ENCODE peak calls at places on chromosomes 2 and 18, in five cellular contexts. One of them, this sample, is unnamed.

GRCh38 chr2:219029829-219030165 is 11.5 kb downstream of the CFAP65 start:
- DNase-seq in NCI-H345: peak; percentile 78
- DNase-seq in T-cell: peak; percentile 78
- DNase-seq in left ventricle myocardium inferior: peak; percentile 70
- DNase-seq in activated T-cell treated with anti-CD3 and anti-CD28 coated beads, Interleukin-2, amount 50 U/mL, for 72 hours: peak; percentile 79
- DNase-seq in this sample: peak; percentile 90

GRCh38 chr18:75156831-75157230 is 52.1 kb downstream of the PTGR3 start:
- DNase-seq in NCI-H345: no peak
- DNase-seq in T-cell: no peak
- DNase-seq in left ventricle myocardium inferior: no peak
- DNase-seq in activated T-cell treated with anti-CD3 and anti-CD28 coated beads, Interleukin-2, amount 50 U/mL, for 72 hours: no peak
- DNase-seq in this sample: no peak

GRCh38 chr2:140344842-140345241 is 1564.7 kb upstream of the NXPH2 start:
- DNase-seq in NCI-H345: no peak
- DNase-seq in T-cell: no peak
- DNase-seq in left ventricle myocardium inferior: no peak
- DNase-seq in activated T-cell treated with anti-CD3 and anti-CD28 coated beads, Interleukin-2, amount 50 U/mL, for 72 hours: no peak
- DNase-seq in this sample: peak; percentile 90

GRCh38 chr18:58150772-58151171 is 106.7 kb downstream of the NEDD4L start:
- DNase-seq in NCI-H345: no peak
- DNase-seq in T-cell: no peak
- DNase-seq in left ventricle myocardium inferior: no peak
- DNase-seq in activated T-cell treated with anti-CD3 and anti-CD28 coated beads, Interleukin-2, amount 50 U/mL, for 72 hours: no peak
- DNase-seq in this sample: no peak

GRCh38 chr2:145842002-145842401 is 1322.1 kb upstream of the ZEB2 start:
- DNase-seq in NCI-H345: no peak
- DNase-seq in T-cell: no peak
- DNase-seq in left ventricle myocardium inferior: no peak
- DNase-seq in activated T-cell treated with anti-CD3 and anti-CD28 coated beads, Interleukin-2, amount 50 U/mL, for 72 hours: no peak
- DNase-seq in this sample: no peak

GRCh38 chr2:27255660-27256059 is 7.2 kb downstream of the SLC30A3 start:
- DNase-seq in NCI-H345: no peak
- DNase-seq in T-cell: no peak
- DNase-seq in left ventricle myocardium inferior: no peak
- DNase-seq in activated T-cell treated with anti-CD3 and anti-CD28 coated beads, Interleukin-2, amount 50 U/mL, for 72 hours: no peak
- DNase-seq in this sample: peak; percentile 83

GRCh38 chr18:2948038-2948437 is 64.9 kb downstream of the LPIN2 start:
- DNase-seq in NCI-H345: no peak
- DNase-seq in T-cell: no peak
- DNase-seq in left ventricle myocardium inferior: no peak
- DNase-seq in activated T-cell treated with anti-CD3 and anti-CD28 coated beads, Interleukin-2, amount 50 U/mL, for 72 hours: no peak
- DNase-seq in this sample: peak; percentile 36

GRCh38 chr2:19021721-19022120 is 336.7 kb downstream of the OSR1 start:
- DNase-seq in NCI-H345: no peak
- DNase-seq in T-cell: no peak
- DNase-seq in left ventricle myocardium inferior: no peak
- DNase-seq in activated T-cell treated with anti-CD3 and anti-CD28 coated beads, Interleukin-2, amount 50 U/mL, for 72 hours: no peak
- DNase-seq in this sample: no peak

GRCh38 chr18:24704921-24705620 is 244.6 kb downstream of the HRH4 start:
- DNase-seq in NCI-H345: peak; percentile 73
- DNase-seq in T-cell: no peak
- DNase-seq in left ventricle myocardium inferior: no peak
- DNase-seq in activated T-cell treated with anti-CD3 and anti-CD28 coated beads, Interleukin-2, amount 50 U/mL, for 72 hours: no peak
- DNase-seq in this sample: no peak

GRCh38 chr2:218125095-218125494 is 733 bp upstream of the CXCR2 start:
- DNase-seq in NCI-H345: no peak
- DNase-seq in T-cell: no peak
- DNase-seq in left ventricle myocardium inferior: no peak
- DNase-seq in activated T-cell treated with anti-CD3 and anti-CD28 coated beads, Interleukin-2, amount 50 U/mL, for 72 hours: no peak
- DNase-seq in this sample: no peak

GRCh38 chr2:60556998-60557955 is 3.8 kb upstream of the BCL11A start:
- DNase-seq in NCI-H345: peak; percentile 27
- DNase-seq in T-cell: peak; percentile 11
- DNase-seq in left ventricle myocardium inferior: no peak
- DNase-seq in activated T-cell treated with anti-CD3 and anti-CD28 coated beads, Interleukin-2, amount 50 U/mL, for 72 hours: no peak
- DNase-seq in this sample: no peak

GRCh38 chr18:30970201-30970816 is 72.2 kb downstream of the DSC3 start:
- DNase-seq in NCI-H345: peak; percentile 44
- DNase-seq in T-cell: no peak
- DNase-seq in left ventricle myocardium inferior: no peak
- DNase-seq in activated T-cell treated with anti-CD3 and anti-CD28 coated beads, Interleukin-2, amount 50 U/mL, for 72 hours: no peak
- DNase-seq in this sample: peak; percentile 75

GRCh38 chr2:18413794-18414396 is 146.6 kb downstream of the RDH14 start:
- DNase-seq in NCI-H345: no peak
- DNase-seq in T-cell: no peak
- DNase-seq in left ventricle myocardium inferior: no peak
- DNase-seq in activated T-cell treated with anti-CD3 and anti-CD28 coated beads, Interleukin-2, amount 50 U/mL, for 72 hours: no peak
- DNase-seq in this sample: peak; percentile 80

GRCh38 chr2:107669335-107669734 is 157.4 kb upstream of the RGPD4 start:
- DNase-seq in NCI-H345: peak; percentile 43
- DNase-seq in T-cell: no peak
- DNase-seq in left ventricle myocardium inferior: no peak
- DNase-seq in activated T-cell treated with anti-CD3 and anti-CD28 coated beads, Interleukin-2, amount 50 U/mL, for 72 hours: no peak
- DNase-seq in this sample: peak; percentile 27

GRCh38 chr18:54269924-54270844 is 867 bp downstream of the POLI start:
- DNase-seq in NCI-H345: peak; percentile 65
- DNase-seq in T-cell: no peak
- DNase-seq in left ventricle myocardium inferior: no peak
- DNase-seq in activated T-cell treated with anti-CD3 and anti-CD28 coated beads, Interleukin-2, amount 50 U/mL, for 72 hours: peak; percentile 69
- DNase-seq in this sample: peak; percentile 67

GRCh38 chr2:71833855-71834554 is 313.7 kb downstream of the CYP26B1 start:
- DNase-seq in NCI-H345: no peak
- DNase-seq in T-cell: no peak
- DNase-seq in left ventricle myocardium inferior: peak; percentile 76
- DNase-seq in activated T-cell treated with anti-CD3 and anti-CD28 coated beads, Interleukin-2, amount 50 U/mL, for 72 hours: no peak
- DNase-seq in this sample: peak; percentile 83

GRCh38 chr2:7671312-7671711 is 754.1 kb downstream of the RNF144A start:
- DNase-seq in NCI-H345: no peak
- DNase-seq in T-cell: no peak
- DNase-seq in left ventricle myocardium inferior: peak; percentile 66
- DNase-seq in activated T-cell treated with anti-CD3 and anti-CD28 coated beads, Interleukin-2, amount 50 U/mL, for 72 hours: peak; percentile 35
- DNase-seq in this sample: no peak

GRCh38 chr2:219448099-219448775 is 13.6 kb downstream of the SPEG start:
- DNase-seq in NCI-H345: no peak
- DNase-seq in T-cell: no peak
- DNase-seq in left ventricle myocardium inferior: no peak
- DNase-seq in activated T-cell treated with anti-CD3 and anti-CD28 coated beads, Interleukin-2, amount 50 U/mL, for 72 hours: no peak
- DNase-seq in this sample: no peak

GRCh38 chr2:161077367-161078210 is 82.6 kb upstream of the TANK start:
- DNase-seq in NCI-H345: no peak
- DNase-seq in T-cell: peak; percentile 74
- DNase-seq in left ventricle myocardium inferior: no peak
- DNase-seq in activated T-cell treated with anti-CD3 and anti-CD28 coated beads, Interleukin-2, amount 50 U/mL, for 72 hours: peak; percentile 77
- DNase-seq in this sample: peak; percentile 37

GRCh38 chr2:120932472-120932871 is 196.8 kb downstream of the GLI2 start:
- DNase-seq in NCI-H345: no peak
- DNase-seq in T-cell: no peak
- DNase-seq in left ventricle myocardium inferior: no peak
- DNase-seq in activated T-cell treated with anti-CD3 and anti-CD28 coated beads, Interleukin-2, amount 50 U/mL, for 72 hours: no peak
- DNase-seq in this sample: no peak

GRCh38 chr2:13858626-13859025 is 773.9 kb upstream of the LRATD1 start:
- DNase-seq in NCI-H345: no peak
- DNase-seq in T-cell: no peak
- DNase-seq in left ventricle myocardium inferior: no peak
- DNase-seq in activated T-cell treated with anti-CD3 and anti-CD28 coated beads, Interleukin-2, amount 50 U/mL, for 72 hours: no peak
- DNase-seq in this sample: peak; percentile 48

GRCh38 chr18:63004466-63005089 is 289.2 kb downstream of the PHLPP1 start:
- DNase-seq in NCI-H345: no peak
- DNase-seq in T-cell: no peak
- DNase-seq in left ventricle myocardium inferior: no peak
- DNase-seq in activated T-cell treated with anti-CD3 and anti-CD28 coated beads, Interleukin-2, amount 50 U/mL, for 72 hours: no peak
- DNase-seq in this sample: no peak

GRCh38 chr18:58796205-58796604 is 68.5 kb upstream of the ZNF532 start:
- DNase-seq in NCI-H345: no peak
- DNase-seq in T-cell: no peak
- DNase-seq in left ventricle myocardium inferior: no peak
- DNase-seq in activated T-cell treated with anti-CD3 and anti-CD28 coated beads, Interleukin-2, amount 50 U/mL, for 72 hours: no peak
- DNase-seq in this sample: no peak

GRCh38 chr2:3670376-3670775 is 12.4 kb downstream of the ALLC start:
- DNase-seq in NCI-H345: no peak
- DNase-seq in T-cell: no peak
- DNase-seq in left ventricle myocardium inferior: no peak
- DNase-seq in activated T-cell treated with anti-CD3 and anti-CD28 coated beads, Interleukin-2, amount 50 U/mL, for 72 hours: no peak
- DNase-seq in this sample: no peak

GRCh38 chr2:101387151-101387807 is at the start of gene CREG2:
- DNase-seq in NCI-H345: peak; percentile 75
- DNase-seq in T-cell: peak; percentile 60
- DNase-seq in left ventricle myocardium inferior: peak; percentile 66
- DNase-seq in activated T-cell treated with anti-CD3 and anti-CD28 coated beads, Interleukin-2, amount 50 U/mL, for 72 hours: peak; percentile 79
- DNase-seq in this sample: peak; percentile 78

GRCh38 chr18:51522338-51522737 is 324.9 kb upstream of the MEX3C start:
- DNase-seq in NCI-H345: no peak
- DNase-seq in T-cell: no peak
- DNase-seq in left ventricle myocardium inferior: no peak
- DNase-seq in activated T-cell treated with anti-CD3 and anti-CD28 coated beads, Interleukin-2, amount 50 U/mL, for 72 hours: no peak
- DNase-seq in this sample: no peak

GRCh38 chr2:88199912-88200682 is 30.0 kb downstream of the THNSL2 start:
- DNase-seq in NCI-H345: peak; percentile 48
- DNase-seq in T-cell: peak; percentile 33
- DNase-seq in left ventricle myocardium inferior: peak; percentile 44
- DNase-seq in activated T-cell treated with anti-CD3 and anti-CD28 coated beads, Interleukin-2, amount 50 U/mL, for 72 hours: peak; percentile 29
- DNase-seq in this sample: no peak

GRCh38 chr2:156115338-156115737 is 217.2 kb downstream of the NR4A2 start:
- DNase-seq in NCI-H345: no peak
- DNase-seq in T-cell: no peak
- DNase-seq in left ventricle myocardium inferior: no peak
- DNase-seq in activated T-cell treated with anti-CD3 and anti-CD28 coated beads, Interleukin-2, amount 50 U/mL, for 72 hours: no peak
- DNase-seq in this sample: peak; percentile 84

GRCh38 chr2:37652199-37652640 is 19.2 kb downstream of the CDC42EP3 start:
- DNase-seq in NCI-H345: no peak
- DNase-seq in T-cell: no peak
- DNase-seq in left ventricle myocardium inferior: no peak
- DNase-seq in activated T-cell treated with anti-CD3 and anti-CD28 coated beads, Interleukin-2, amount 50 U/mL, for 72 hours: no peak
- DNase-seq in this sample: peak; percentile 93

GRCh38 chr2:9318461-9319337 is 104.6 kb downstream of the ITGB1BP1 start:
- DNase-seq in NCI-H345: peak; percentile 17
- DNase-seq in T-cell: no peak
- DNase-seq in left ventricle myocardium inferior: peak; percentile 68
- DNase-seq in activated T-cell treated with anti-CD3 and anti-CD28 coated beads, Interleukin-2, amount 50 U/mL, for 72 hours: no peak
- DNase-seq in this sample: no peak

GRCh38 chr2:545711-546650 is 131.2 kb downstream of the TMEM18 start:
- DNase-seq in NCI-H345: no peak
- DNase-seq in T-cell: no peak
- DNase-seq in left ventricle myocardium inferior: no peak
- DNase-seq in activated T-cell treated with anti-CD3 and anti-CD28 coated beads, Interleukin-2, amount 50 U/mL, for 72 hours: no peak
- DNase-seq in this sample: no peak

GRCh38 chr18:13614701-13615288 is 111.6 kb downstream of the FAM210A start:
- DNase-seq in NCI-H345: no peak
- DNase-seq in T-cell: peak; percentile 46
- DNase-seq in left ventricle myocardium inferior: no peak
- DNase-seq in activated T-cell treated with anti-CD3 and anti-CD28 coated beads, Interleukin-2, amount 50 U/mL, for 72 hours: peak; percentile 40
- DNase-seq in this sample: no peak

GRCh38 chr2:234558642-234559041 is 61.8 kb upstream of the ARL4C start:
- DNase-seq in NCI-H345: no peak
- DNase-seq in T-cell: no peak
- DNase-seq in left ventricle myocardium inferior: no peak
- DNase-seq in activated T-cell treated with anti-CD3 and anti-CD28 coated beads, Interleukin-2, amount 50 U/mL, for 72 hours: no peak
- DNase-seq in this sample: no peak

GRCh38 chr2:12487253-12488004 is 229.3 kb upstream of the TRIB2 start:
- DNase-seq in NCI-H345: no peak
- DNase-seq in T-cell: no peak
- DNase-seq in left ventricle myocardium inferior: no peak
- DNase-seq in activated T-cell treated with anti-CD3 and anti-CD28 coated beads, Interleukin-2, amount 50 U/mL, for 72 hours: no peak
- DNase-seq in this sample: no peak

GRCh38 chr18:26082475-26082874 is 7.9 kb downstream of the SS18 start:
- DNase-seq in NCI-H345: no peak
- DNase-seq in T-cell: no peak
- DNase-seq in left ventricle myocardium inferior: no peak
- DNase-seq in activated T-cell treated with anti-CD3 and anti-CD28 coated beads, Interleukin-2, amount 50 U/mL, for 72 hours: no peak
- DNase-seq in this sample: peak; percentile 36

GRCh38 chr2:148936857-148937450 is 61.9 kb downstream of the KIF5C start:
- DNase-seq in NCI-H345: peak; percentile 29
- DNase-seq in T-cell: no peak
- DNase-seq in left ventricle myocardium inferior: no peak
- DNase-seq in activated T-cell treated with anti-CD3 and anti-CD28 coated beads, Interleukin-2, amount 50 U/mL, for 72 hours: no peak
- DNase-seq in this sample: peak; percentile 29

This sample was measured in PC-3.